ENCODE peak calls at places on chromosomes 12 and 14, in seven cellular contexts. L is amniotic stem cell, N is A549, Q is HFFc6, T is tibial artery, F is NCI-H1105 treated with DMSO at 0.1 percent for 48 hours, E is HT1080. O is an unnamed sample.
A peak's percentile ranks its signal among the peaks of the same experiment; 100 is the strongest.

GRCh38 chr14:58488550-58488949 is 61.0 kb downstream of the KIAA0586 start:
- DNase-seq in E (peak; percentile 82), Q (no peak), T (no peak), L (peak; percentile 12), F (no peak), N (no peak), O (peak; percentile 15)

GRCh38 chr12:12501121-12501520 is 61.5 kb downstream of the DUSP16 start:
- DNase-seq in N (no peak), F (no peak), E (no peak), T (no peak), Q (no peak), L (no peak), O (no peak)

GRCh38 chr12:49017764-49018281 is 753 bp downstream of the PRKAG1 start:
- DNase-seq in F (no peak), N (no peak), T (no peak), E (peak; percentile 30), Q (peak; percentile 53), L (no peak), O (peak; percentile 59)

GRCh38 chr12:81257952-81258551 is 180.2 kb downstream of the ACSS3 start:
- DNase-seq in F (peak; percentile 64), Q (peak; percentile 56), T (no peak), E (peak; percentile 69), N (no peak), L (peak; percentile 30), O (peak; percentile 33)

GRCh38 chr14:68039593-68039992 is 220.0 kb downstream of the RAD51B start:
- DNase-seq in N (no peak), E (peak; percentile 35), Q (no peak), F (no peak), T (no peak), L (no peak), O (no peak)

GRCh38 chr14:89598548-89599186 is 181.6 kb upstream of the FOXN3 start:
- DNase-seq in E (no peak), L (no peak), T (no peak), Q (no peak), F (peak; percentile 56), N (no peak), O (no peak)

GRCh38 chr12:67650127-67650495 is 1.6 kb downstream of the DYRK2 start:
- DNase-seq in Q (no peak), L (no peak), E (no peak), T (peak; percentile 34), F (peak; percentile 34), N (peak; percentile 19), O (no peak)

GRCh38 chr14:55794655-55795583 is 214.9 kb downstream of the KTN1 start:
- DNase-seq in T (no peak), N (no peak), L (peak; percentile 33), E (peak; percentile 64), Q (peak; percentile 18), F (no peak), O (no peak)

GRCh38 chr14:44444454-44444853 is 62.6 kb downstream of the FSCB start:
- DNase-seq in Q (no peak), N (no peak), E (no peak), F (no peak), L (no peak), T (no peak), O (no peak)

GRCh38 chr12:91866566-91866965 is 279.1 kb downstream of the BTG1 start:
- DNase-seq in N (no peak), Q (no peak), T (no peak), E (no peak), F (no peak), L (no peak), O (no peak)

O was measured in AG08395.